ENCODE peak calls at places on chromosomes 12 and 14, in six cellular contexts. One of them, this sample, is unnamed.

GRCh38 chr12:15701721-15702156 is 87.4 kb downstream of the EPS8 start:
- DNase-seq in left colon: no peak
- DNase-seq in activated CD8-positive, alpha-beta memory T cell treated with anti-CD3 and anti-CD28 coated beads for 4 hours: no peak
- DNase-seq in IMR-90: peak; percentile 68
- DNase-seq in KBM-7: no peak
- DNase-seq in pons: peak; percentile 54
- DNase-seq in this sample: peak; percentile 58

GRCh38 chr12:76303365-76303764 is 44.9 kb downstream of the BBS10 start:
- DNase-seq in left colon: no peak
- DNase-seq in activated CD8-positive, alpha-beta memory T cell treated with anti-CD3 and anti-CD28 coated beads for 4 hours: no peak
- DNase-seq in IMR-90: peak; percentile 46
- DNase-seq in KBM-7: no peak
- DNase-seq in pons: no peak
- DNase-seq in this sample: no peak

GRCh38 chr12:127388985-127389384 is 878.0 kb upstream of the TMEM132C start:
- DNase-seq in left colon: no peak
- DNase-seq in activated CD8-positive, alpha-beta memory T cell treated with anti-CD3 and anti-CD28 coated beads for 4 hours: no peak
- DNase-seq in IMR-90: no peak
- DNase-seq in KBM-7: no peak
- DNase-seq in pons: no peak
- DNase-seq in this sample: no peak

GRCh38 chr12:29771786-29772185 is 12.0 kb downstream of the TMTC1 start:
- DNase-seq in left colon: no peak
- DNase-seq in activated CD8-positive, alpha-beta memory T cell treated with anti-CD3 and anti-CD28 coated beads for 4 hours: no peak
- DNase-seq in IMR-90: peak; percentile 25
- DNase-seq in KBM-7: no peak
- DNase-seq in pons: peak; percentile 32
- DNase-seq in this sample: no peak

GRCh38 chr12:52798671-52799497 is 3.0 kb upstream of the KRT3 start:
- DNase-seq in left colon: no peak
- DNase-seq in activated CD8-positive, alpha-beta memory T cell treated with anti-CD3 and anti-CD28 coated beads for 4 hours: no peak
- DNase-seq in IMR-90: peak; percentile 9
- DNase-seq in KBM-7: no peak
- DNase-seq in pons: no peak
- DNase-seq in this sample: no peak

GRCh38 chr14:64196668-64197411 is 97.3 kb downstream of the ESR2 start:
- DNase-seq in left colon: no peak
- DNase-seq in activated CD8-positive, alpha-beta memory T cell treated with anti-CD3 and anti-CD28 coated beads for 4 hours: no peak
- DNase-seq in IMR-90: peak; percentile 64
- DNase-seq in KBM-7: peak; percentile 47
- DNase-seq in pons: peak; percentile 74
- DNase-seq in this sample: peak; percentile 13

GRCh38 chr12:77973579-77973978 is 142.9 kb downstream of the NAV3 start:
- DNase-seq in left colon: no peak
- DNase-seq in activated CD8-positive, alpha-beta memory T cell treated with anti-CD3 and anti-CD28 coated beads for 4 hours: no peak
- DNase-seq in IMR-90: no peak
- DNase-seq in KBM-7: no peak
- DNase-seq in pons: no peak
- DNase-seq in this sample: no peak

GRCh38 chr12:55743967-55744931 is 1.3 kb downstream of the GDF11 start:
- DNase-seq in left colon: no peak
- DNase-seq in activated CD8-positive, alpha-beta memory T cell treated with anti-CD3 and anti-CD28 coated beads for 4 hours: no peak
- DNase-seq in IMR-90: no peak
- DNase-seq in KBM-7: peak; percentile 49
- DNase-seq in pons: no peak
- DNase-seq in this sample: no peak

GRCh38 chr14:69711065-69711464 is 55.9 kb upstream of the SRSF5 start:
- DNase-seq in left colon: peak; percentile 59
- DNase-seq in activated CD8-positive, alpha-beta memory T cell treated with anti-CD3 and anti-CD28 coated beads for 4 hours: no peak
- DNase-seq in IMR-90: peak; percentile 17
- DNase-seq in KBM-7: no peak
- DNase-seq in pons: no peak
- DNase-seq in this sample: no peak

GRCh38 chr14:94638330-94638729 is 26.1 kb downstream of the SERPINA3 start:
- DNase-seq in left colon: no peak
- DNase-seq in activated CD8-positive, alpha-beta memory T cell treated with anti-CD3 and anti-CD28 coated beads for 4 hours: no peak
- DNase-seq in IMR-90: peak; percentile 11
- DNase-seq in KBM-7: no peak
- DNase-seq in pons: no peak
- DNase-seq in this sample: no peak

GRCh38 chr12:122850048-122850445 is 14.8 kb downstream of the HIP1R start:
- DNase-seq in left colon: no peak
- DNase-seq in activated CD8-positive, alpha-beta memory T cell treated with anti-CD3 and anti-CD28 coated beads for 4 hours: no peak
- DNase-seq in IMR-90: no peak
- DNase-seq in KBM-7: no peak
- DNase-seq in pons: no peak
- DNase-seq in this sample: no peak

GRCh38 chr12:5783274-5783920 is 161.7 kb downstream of the ANO2 start:
- DNase-seq in left colon: no peak
- DNase-seq in activated CD8-positive, alpha-beta memory T cell treated with anti-CD3 and anti-CD28 coated beads for 4 hours: no peak
- DNase-seq in IMR-90: no peak
- DNase-seq in KBM-7: no peak
- DNase-seq in pons: no peak
- DNase-seq in this sample: no peak